ENCODE peak calls at places on chromosomes 3 and 15, in five cellular contexts. Y is IMR-90, H is A549, B is H1, F is K562. T is an unnamed sample.

GRCh38 chr3:188416041-188416440 is 262.1 kb downstream of the LPP start:
- DNase-seq in Y (peak; percentile 45), H (no peak), B (no peak), F (no peak), T (no peak)

GRCh38 chr3:38579146-38579545 is 70.3 kb downstream of the SCN5A start:
- DNase-seq in Y (no peak), H (no peak), B (no peak), F (no peak), T (peak; percentile 18)

GRCh38 chr3:136929984-136930671 is 27.7 kb upstream of the IL20RB start:
- DNase-seq in Y (peak; percentile 44), H (peak; percentile 8), B (no peak), F (no peak), T (no peak)

GRCh38 chr3:53180305-53181023 is 19.5 kb downstream of the PRKCD start:
- DNase-seq in Y (no peak), H (no peak), B (no peak), F (no peak), T (no peak)

GRCh38 chr15:91517491-91518200 is 335.9 kb upstream of the SLCO3A1 start:
- DNase-seq in Y (peak; percentile 62), H (no peak), B (no peak), F (no peak), T (no peak)

GRCh38 chr3:38139191-38139590 is 730 bp downstream of the MYD88 start:
- DNase-seq in Y (no peak), H (no peak), B (no peak), F (no peak), T (no peak)

GRCh38 chr3:184609861-184610365 is 48.3 kb downstream of the EPHB3 start:
- DNase-seq in Y (no peak), H (no peak), B (no peak), F (no peak), T (no peak)

GRCh38 chr3:108879915-108880314 is 57.3 kb downstream of the TRAT1 start:
- DNase-seq in Y (no peak), H (no peak), B (no peak), F (peak; percentile 12), T (peak; percentile 19)

GRCh38 chr3:155554777-155555445 is 190.0 kb downstream of the PLCH1 start:
- DNase-seq in Y (no peak), H (peak; percentile 36), B (no peak), F (no peak), T (peak; percentile 67)

GRCh38 chr3:149575213-149575961 is 82.4 kb downstream of the WWTR1 start:
- DNase-seq in Y (peak; percentile 95), H (peak; percentile 61), B (no peak), F (no peak), T (peak; percentile 57)

GRCh38 chr15:85318048-85318731 is 62.2 kb upstream of the AKAP13 start:
- DNase-seq in Y (peak; percentile 98), H (peak; percentile 29), B (no peak), F (no peak), T (no peak)

GRCh38 chr3:76768912-76769311 is 271.0 kb upstream of the ROBO2 start:
- DNase-seq in Y (no peak), H (no peak), B (no peak), F (no peak), T (no peak)

GRCh38 chr15:89002281-89002761 is 85.9 kb upstream of the ABHD2 start:
- DNase-seq in Y (peak; percentile 90), H (peak; percentile 51), B (no peak), F (peak; percentile 82), T (peak; percentile 18)

GRCh38 chr3:15452961-15453360 is 25.6 kb downstream of the EAF1 start:
- DNase-seq in Y (no peak), H (no peak), B (no peak), F (no peak), T (no peak)

GRCh38 chr15:22933641-22934061 is 46.5 kb downstream of the CYFIP1 start:
- DNase-seq in Y (peak; percentile 14), H (no peak), B (no peak), F (no peak), T (no peak)

GRCh38 chr3:61743067-61743466 is 181.7 kb downstream of the PTPRG start:
- DNase-seq in Y (no peak), H (no peak), B (no peak), F (no peak), T (no peak)

GRCh38 chr3:44198957-44199269 is 42.8 kb upstream of the TOPAZ1 start:
- DNase-seq in Y (no peak), H (no peak), B (no peak), F (no peak), T (no peak)

GRCh38 chr3:45034612-45035252 is 8.6 kb downstream of the CLEC3B start:
- DNase-seq in Y (no peak), H (no peak), B (no peak), F (no peak), T (no peak)

GRCh38 chr3:176663376-176663775 is 533.9 kb downstream of the TBL1XR1 start:
- DNase-seq in Y (peak; percentile 27), H (no peak), B (no peak), F (no peak), T (no peak)

GRCh38 chr3:52480768-52481715 is 14.1 kb upstream of the STAB1 start:
- DNase-seq in Y (no peak), H (no peak), B (no peak), F (no peak), T (no peak)

GRCh38 chr3:157073810-157074209 is 86.1 kb downstream of the CCNL1 start:
- DNase-seq in Y (peak; percentile 74), H (no peak), B (no peak), F (no peak), T (no peak)
- TF ChIP-seq MAFK in Y (no peak), H (no peak), B (no peak), F (no peak), T (no peak)

GRCh38 chr15:65541231-65541630 is 11.0 kb downstream of the HACD3 start:
- DNase-seq in Y (no peak), H (no peak), B (no peak), F (no peak), T (no peak)
- TF ChIP-seq MAFK in Y (no peak), H (no peak), B (no peak), F (no peak), T (no peak)

GRCh38 chr3:55623786-55624185 is 136.7 kb upstream of the WNT5A start:
- DNase-seq in Y (peak; percentile 41), H (no peak), B (no peak), F (no peak), T (no peak)
- TF ChIP-seq MAFK in Y (no peak), H (no peak), B (no peak), F (no peak), T (no peak)

GRCh38 chr3:123352134-123352554 is 96.7 kb downstream of the ADCY5 start:
- DNase-seq in Y (no peak), H (no peak), B (no peak), F (no peak), T (no peak)
- TF ChIP-seq MAFK in Y (no peak), H (no peak), B (no peak), F (no peak), T (no peak)

GRCh38 chr15:75067123-75067854 is 43.9 kb downstream of the PPCDC start:
- DNase-seq in Y (peak; percentile 73), H (no peak), B (no peak), F (peak; percentile 28), T (no peak)
- TF ChIP-seq MAFK in Y (no peak), H (no peak), B (no peak), F (no peak), T (no peak)

GRCh38 chr3:151315136-151315535 is 1.5 kb downstream of the GPR87 start:
- DNase-seq in Y (peak; percentile 56), H (no peak), B (no peak), F (no peak), T (no peak)

GRCh38 chr3:151314593-151314992 is 2.0 kb downstream of the GPR87 start:
- DNase-seq in Y (no peak), H (no peak), B (no peak), F (no peak), T (no peak)

GRCh38 chr3:151314132-151314531 is 2.5 kb downstream of the GPR87 start:
- DNase-seq in Y (no peak), H (no peak), B (no peak), F (no peak), T (no peak)

GRCh38 chr3:151315846-151316245 is 774 bp downstream of the GPR87 start:
- DNase-seq in Y (no peak), H (no peak), B (no peak), F (no peak), T (no peak)

GRCh38 chr3:151312972-151313371 is 3.6 kb downstream of the GPR87 start:
- DNase-seq in Y (no peak), H (no peak), B (no peak), F (no peak), T (no peak)
- TF ChIP-seq MAFK in Y (no peak), H (no peak), B (no peak), F (no peak), T (no peak)

DNA sequence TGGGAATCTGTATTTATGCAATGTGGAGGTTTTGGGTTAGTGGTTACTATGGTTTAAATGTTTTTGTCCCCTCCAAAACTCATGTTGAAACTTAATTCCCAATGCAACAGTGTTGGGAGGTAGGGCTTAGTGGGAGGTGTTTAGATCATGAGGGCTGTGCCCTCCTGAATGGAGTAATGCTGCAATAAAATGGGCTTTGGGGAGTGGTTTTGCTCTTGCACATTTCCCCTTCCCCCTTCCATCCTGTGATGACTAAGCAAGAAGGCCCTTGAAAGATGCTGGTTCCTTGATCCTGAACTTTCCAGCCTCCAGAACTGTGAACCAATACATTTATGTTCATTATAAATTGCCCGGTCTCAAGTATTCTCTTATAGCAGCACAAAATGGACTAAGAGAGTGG is 9.2 kb upstream of the RFC4 start:
- DNase-seq in Y (peak; percentile 68), H (peak; percentile 37), B (no peak), F (peak; percentile 54), T (no peak)
- TF ChIP-seq MAFK in Y (no peak), H (peak; percentile 60), B (peak; percentile 57), F (peak; percentile 72), T (no peak)

DNA sequence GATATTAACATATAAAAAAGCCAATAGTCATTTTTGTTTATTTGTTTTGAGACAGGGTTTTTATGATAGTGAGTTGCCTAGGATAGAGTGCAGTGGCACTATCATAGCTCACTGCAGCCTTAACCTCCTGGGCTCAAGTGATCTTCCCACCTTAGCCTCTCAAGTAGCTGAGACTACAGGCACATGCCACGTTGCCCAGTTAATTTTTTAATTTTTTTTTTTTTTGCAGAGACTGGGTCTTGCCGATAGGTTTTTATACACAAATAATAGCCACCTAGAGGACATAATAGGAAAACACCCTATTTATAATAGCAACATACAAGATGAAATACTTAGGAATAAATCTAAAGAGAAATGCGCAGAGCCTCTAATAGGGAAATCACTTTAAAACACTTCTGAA is 13.3 kb downstream of the EIF3J start:
- DNase-seq in Y (peak; percentile 55), H (no peak), B (no peak), F (no peak), T (no peak)
- TF ChIP-seq MAFK in Y (no peak), H (no peak), B (no peak), F (no peak), T (no peak)

DNA sequence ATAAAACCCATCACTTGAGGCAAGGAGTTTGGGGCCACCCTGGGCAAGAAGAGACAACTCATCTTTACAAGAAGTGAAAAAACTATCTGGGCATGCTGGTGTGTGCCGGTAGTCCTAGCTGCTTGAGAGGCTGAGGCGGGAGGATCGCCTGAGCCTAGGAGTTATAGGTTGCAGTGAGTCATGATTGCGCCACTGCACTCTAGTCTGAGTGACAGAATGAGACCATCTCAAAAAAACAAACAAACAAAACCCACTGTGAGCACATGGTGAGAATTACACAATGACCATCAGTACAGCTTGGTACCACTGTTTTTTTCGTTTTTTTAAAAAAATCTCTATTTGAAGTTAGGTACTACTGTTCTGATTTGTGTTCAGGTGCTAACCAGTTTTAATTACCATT is 13.6 kb downstream of the VPS39 start:
- DNase-seq in Y (peak; percentile 62), H (no peak), B (no peak), F (no peak), T (peak; percentile 82)
- TF ChIP-seq MAFK in Y (no peak), H (no peak), B (no peak), F (no peak), T (no peak)

T was measured in HepG2.